ENCODE peak calls at places on chromosome 19, in four cellular contexts. One of them, this sample, is unnamed.

GRCh38 chr19:46049597-46049996 is 8.8 kb upstream of the IGFL4 start:
- DNase-seq in GM03348: no peak
- DNase-seq in Calu3: peak
- DNase-seq in mesenchymal stem cell: no peak
- DNase-seq in this sample: no peak

GRCh38 chr19:518292-519231 is 11.3 kb downstream of the TPGS1 start:
- DNase-seq in GM03348: no peak
- DNase-seq in Calu3: no peak
- DNase-seq in mesenchymal stem cell: peak
- DNase-seq in this sample: no peak

GRCh38 chr19:58181902-58182576 is 822 bp upstream of the ZNF274 start:
- DNase-seq in GM03348: no peak
- DNase-seq in Calu3: peak
- DNase-seq in mesenchymal stem cell: peak
- DNase-seq in this sample: no peak

GRCh38 chr19:51407631-51408131 is 9.8 kb downstream of the SIGLEC10 start:
- DNase-seq in GM03348: no peak
- DNase-seq in Calu3: peak
- DNase-seq in mesenchymal stem cell: peak
- DNase-seq in this sample: no peak

GRCh38 chr19:29636553-29637325 is 28.5 kb upstream of the PLEKHF1 start:
- DNase-seq in GM03348: peak
- DNase-seq in Calu3: no peak
- DNase-seq in mesenchymal stem cell: no peak
- DNase-seq in this sample: no peak

GRCh38 chr19:55210120-55210493 is 806 bp upstream of the PTPRH start:
- DNase-seq in GM03348: peak
- DNase-seq in Calu3: peak
- DNase-seq in mesenchymal stem cell: peak
- DNase-seq in this sample: peak

GRCh38 chr19:16076958-16077611 is 790 bp downstream of the TPM4 start:
- DNase-seq in GM03348: peak
- DNase-seq in Calu3: no peak
- DNase-seq in mesenchymal stem cell: no peak
- DNase-seq in this sample: no peak

GRCh38 chr19:42349378-42350107 is 24.1 kb downstream of the MEGF8 start:
- DNase-seq in GM03348: no peak
- DNase-seq in Calu3: no peak
- DNase-seq in mesenchymal stem cell: no peak
- DNase-seq in this sample: no peak

GRCh38 chr19:44092108-44092507 is 2.1 kb upstream of the ZNF224 start:
- DNase-seq in GM03348: no peak
- DNase-seq in Calu3: no peak
- DNase-seq in mesenchymal stem cell: no peak
- DNase-seq in this sample: no peak

GRCh38 chr19:29673451-29674371 is 8.4 kb downstream of the PLEKHF1 start:
- DNase-seq in GM03348: no peak
- DNase-seq in Calu3: no peak
- DNase-seq in mesenchymal stem cell: no peak
- DNase-seq in this sample: no peak

GRCh38 chr19:574658-575526 is 2.5 kb downstream of the BSG start:
- DNase-seq in GM03348: peak
- DNase-seq in Calu3: no peak
- DNase-seq in mesenchymal stem cell: peak
- DNase-seq in this sample: no peak

GRCh38 chr19:21130097-21130775 is 11.6 kb upstream of the ZNF431 start:
- DNase-seq in GM03348: no peak
- DNase-seq in Calu3: no peak
- DNase-seq in mesenchymal stem cell: no peak
- DNase-seq in this sample: no peak

GRCh38 chr19:33048806-33049676 is 15.6 kb downstream of the RHPN2 start:
- DNase-seq in GM03348: no peak
- DNase-seq in Calu3: peak
- DNase-seq in mesenchymal stem cell: no peak
- DNase-seq in this sample: peak

GRCh38 chr19:42286349-42287016 is 15.4 kb upstream of the PRR19 start:
- DNase-seq in GM03348: peak
- DNase-seq in Calu3: no peak
- DNase-seq in mesenchymal stem cell: no peak
- DNase-seq in this sample: no peak

GRCh38 chr19:47729799-47730520 is 15.4 kb upstream of the NOP53 start:
- DNase-seq in GM03348: no peak
- DNase-seq in Calu3: peak
- DNase-seq in mesenchymal stem cell: no peak
- DNase-seq in this sample: peak

GRCh38 chr19:38658462-38659306 is 11.2 kb downstream of the ACTN4 start:
- DNase-seq in GM03348: peak
- DNase-seq in Calu3: peak
- DNase-seq in mesenchymal stem cell: peak
- DNase-seq in this sample: peak

GRCh38 chr19:1577090-1577928 is 9.2 kb upstream of the MEX3D start:
- DNase-seq in GM03348: no peak
- DNase-seq in Calu3: no peak
- DNase-seq in mesenchymal stem cell: no peak
- DNase-seq in this sample: no peak

GRCh38 chr19:39679056-39679790 is 23.5 kb downstream of the LGALS16 start:
- DNase-seq in GM03348: no peak
- DNase-seq in Calu3: no peak
- DNase-seq in mesenchymal stem cell: no peak
- DNase-seq in this sample: no peak

GRCh38 chr19:33374406-33374703 is 846 bp downstream of the CEBPG start:
- DNase-seq in GM03348: peak
- DNase-seq in Calu3: no peak
- DNase-seq in mesenchymal stem cell: peak
- DNase-seq in this sample: no peak

GRCh38 chr19:1429750-1430149 is 8.4 kb upstream of the RPS15 start:
- DNase-seq in GM03348: no peak
- DNase-seq in Calu3: no peak
- DNase-seq in mesenchymal stem cell: no peak
- DNase-seq in this sample: no peak

GRCh38 chr19:44176590-44176989 is 11.7 kb downstream of the ZNF226 start:
- DNase-seq in GM03348: no peak
- DNase-seq in Calu3: no peak
- DNase-seq in mesenchymal stem cell: peak
- DNase-seq in this sample: no peak

GRCh38 chr19:16714702-16715294 is 4.8 kb upstream of the NWD1 start:
- DNase-seq in GM03348: peak
- DNase-seq in Calu3: peak
- DNase-seq in mesenchymal stem cell: peak
- DNase-seq in this sample: peak

GRCh38 chr19:10270180-10270615 is 722 bp upstream of the ICAM1 start:
- DNase-seq in GM03348: peak
- DNase-seq in Calu3: no peak
- DNase-seq in mesenchymal stem cell: peak
- DNase-seq in this sample: no peak

This sample was measured in LoVo.